ENCODE peak calls at places on chromosomes 16 and 17, in seven cellular contexts. One of them, this sample, is unnamed.

GRCh38 chr16:51651061-51651466 is 500.0 kb upstream of the SALL1 start:
- DNase-seq in GM23248: no peak
- DNase-seq in fibroblast of the aortic adventitia: peak
- DNase-seq in HEK293T: no peak
- DNase-seq in prostate gland: no peak
- DNase-seq in skeletal muscle cell: no peak
- DNase-seq in stimulated activated CD8-positive, alpha-beta memory T cell treated with anti-CD3 and anti-CD28 coated beads, Interleukin-7, amount 100 ng/mL, for 1 hour: no peak
- DNase-seq in this sample: no peak

GRCh38 chr17:75067856-75068255 is 19.9 kb upstream of the SLC16A5 start:
- DNase-seq in prostate gland: no peak
- DNase-seq in HEK293T: no peak
- DNase-seq in fibroblast of the aortic adventitia: no peak
- DNase-seq in GM23248: no peak
- DNase-seq in skeletal muscle cell: no peak
- DNase-seq in stimulated activated CD8-positive, alpha-beta memory T cell treated with anti-CD3 and anti-CD28 coated beads, Interleukin-7, amount 100 ng/mL, for 1 hour: no peak
- DNase-seq in this sample: no peak

GRCh38 chr17:3845361-3845753 is 689 bp downstream of the NCBP3 start:
- DNase-seq in HEK293T: no peak
- DNase-seq in fibroblast of the aortic adventitia: peak
- DNase-seq in skeletal muscle cell: no peak
- DNase-seq in GM23248: peak
- DNase-seq in stimulated activated CD8-positive, alpha-beta memory T cell treated with anti-CD3 and anti-CD28 coated beads, Interleukin-7, amount 100 ng/mL, for 1 hour: no peak
- DNase-seq in prostate gland: no peak
- DNase-seq in this sample: no peak

GRCh38 chr16:74035816-74036215 is 260.8 kb upstream of the PSMD7 start:
- DNase-seq in fibroblast of the aortic adventitia: no peak
- DNase-seq in stimulated activated CD8-positive, alpha-beta memory T cell treated with anti-CD3 and anti-CD28 coated beads, Interleukin-7, amount 100 ng/mL, for 1 hour: no peak
- DNase-seq in HEK293T: peak
- DNase-seq in skeletal muscle cell: no peak
- DNase-seq in prostate gland: no peak
- DNase-seq in GM23248: peak
- DNase-seq in this sample: no peak

GRCh38 chr17:562174-562573 is 152.5 kb downstream of the VPS53 start:
- DNase-seq in skeletal muscle cell: no peak
- DNase-seq in HEK293T: no peak
- DNase-seq in stimulated activated CD8-positive, alpha-beta memory T cell treated with anti-CD3 and anti-CD28 coated beads, Interleukin-7, amount 100 ng/mL, for 1 hour: no peak
- DNase-seq in prostate gland: no peak
- DNase-seq in GM23248: no peak
- DNase-seq in fibroblast of the aortic adventitia: no peak
- DNase-seq in this sample: no peak

GRCh38 chr17:63611354-63611753 is 10.7 kb downstream of the TACO1 start:
- DNase-seq in stimulated activated CD8-positive, alpha-beta memory T cell treated with anti-CD3 and anti-CD28 coated beads, Interleukin-7, amount 100 ng/mL, for 1 hour: no peak
- DNase-seq in HEK293T: no peak
- DNase-seq in fibroblast of the aortic adventitia: no peak
- DNase-seq in GM23248: no peak
- DNase-seq in prostate gland: no peak
- DNase-seq in skeletal muscle cell: no peak
- DNase-seq in this sample: no peak

GRCh38 chr16:13892301-13892700 is 27.7 kb upstream of the ERCC4 start:
- DNase-seq in stimulated activated CD8-positive, alpha-beta memory T cell treated with anti-CD3 and anti-CD28 coated beads, Interleukin-7, amount 100 ng/mL, for 1 hour: no peak
- DNase-seq in skeletal muscle cell: no peak
- DNase-seq in GM23248: no peak
- DNase-seq in HEK293T: no peak
- DNase-seq in prostate gland: no peak
- DNase-seq in fibroblast of the aortic adventitia: no peak
- DNase-seq in this sample: no peak

GRCh38 chr17:78269893-78270490 is 38.6 kb downstream of the TMEM235 start:
- DNase-seq in fibroblast of the aortic adventitia: no peak
- DNase-seq in skeletal muscle cell: no peak
- DNase-seq in GM23248: no peak
- DNase-seq in stimulated activated CD8-positive, alpha-beta memory T cell treated with anti-CD3 and anti-CD28 coated beads, Interleukin-7, amount 100 ng/mL, for 1 hour: no peak
- DNase-seq in HEK293T: no peak
- DNase-seq in prostate gland: no peak
- DNase-seq in this sample: no peak

GRCh38 chr17:77140878-77141767 is at the start of gene SEC14L1:
- DNase-seq in skeletal muscle cell: no peak
- DNase-seq in stimulated activated CD8-positive, alpha-beta memory T cell treated with anti-CD3 and anti-CD28 coated beads, Interleukin-7, amount 100 ng/mL, for 1 hour: no peak
- DNase-seq in GM23248: peak
- DNase-seq in fibroblast of the aortic adventitia: peak
- DNase-seq in HEK293T: peak
- DNase-seq in prostate gland: peak
- DNase-seq in this sample: no peak

GRCh38 chr17:8063761-8064589 is 23.5 kb downstream of the ALOX12B start:
- DNase-seq in GM23248: no peak
- DNase-seq in skeletal muscle cell: no peak
- DNase-seq in fibroblast of the aortic adventitia: no peak
- DNase-seq in prostate gland: no peak
- DNase-seq in HEK293T: no peak
- DNase-seq in stimulated activated CD8-positive, alpha-beta memory T cell treated with anti-CD3 and anti-CD28 coated beads, Interleukin-7, amount 100 ng/mL, for 1 hour: no peak
- DNase-seq in this sample: no peak

GRCh38 chr16:72098936-72099335 is 5.3 kb downstream of the DHX38 start:
- DNase-seq in stimulated activated CD8-positive, alpha-beta memory T cell treated with anti-CD3 and anti-CD28 coated beads, Interleukin-7, amount 100 ng/mL, for 1 hour: no peak
- DNase-seq in skeletal muscle cell: no peak
- DNase-seq in fibroblast of the aortic adventitia: no peak
- DNase-seq in prostate gland: no peak
- DNase-seq in GM23248: no peak
- DNase-seq in HEK293T: no peak
- DNase-seq in this sample: no peak

GRCh38 chr17:75827291-75828050 is 16.7 kb downstream of the UNC13D start:
- DNase-seq in skeletal muscle cell: no peak
- DNase-seq in stimulated activated CD8-positive, alpha-beta memory T cell treated with anti-CD3 and anti-CD28 coated beads, Interleukin-7, amount 100 ng/mL, for 1 hour: peak
- DNase-seq in HEK293T: peak
- DNase-seq in GM23248: peak
- DNase-seq in fibroblast of the aortic adventitia: peak
- DNase-seq in prostate gland: peak
- DNase-seq in this sample: no peak

GRCh38 chr17:309361-309888 is 43.2 kb downstream of the RPH3AL start:
- DNase-seq in GM23248: peak
- DNase-seq in skeletal muscle cell: no peak
- DNase-seq in stimulated activated CD8-positive, alpha-beta memory T cell treated with anti-CD3 and anti-CD28 coated beads, Interleukin-7, amount 100 ng/mL, for 1 hour: no peak
- DNase-seq in prostate gland: no peak
- DNase-seq in HEK293T: peak
- DNase-seq in fibroblast of the aortic adventitia: no peak
- DNase-seq in this sample: peak

GRCh38 chr17:19387921-19388521 is 1.0 kb upstream of the MFAP4 start:
- DNase-seq in HEK293T: no peak
- DNase-seq in prostate gland: no peak
- DNase-seq in fibroblast of the aortic adventitia: peak
- DNase-seq in stimulated activated CD8-positive, alpha-beta memory T cell treated with anti-CD3 and anti-CD28 coated beads, Interleukin-7, amount 100 ng/mL, for 1 hour: no peak
- DNase-seq in GM23248: peak
- DNase-seq in skeletal muscle cell: no peak
- DNase-seq in this sample: no peak

GRCh38 chr17:80101160-80101945 is at the start of gene GAA:
- DNase-seq in GM23248: peak
- DNase-seq in prostate gland: peak
- DNase-seq in stimulated activated CD8-positive, alpha-beta memory T cell treated with anti-CD3 and anti-CD28 coated beads, Interleukin-7, amount 100 ng/mL, for 1 hour: peak
- DNase-seq in HEK293T: peak
- DNase-seq in fibroblast of the aortic adventitia: peak
- DNase-seq in skeletal muscle cell: no peak
- DNase-seq in this sample: peak

GRCh38 chr16:5454349-5454748 is 356.8 kb upstream of the EEF2KMT start:
- DNase-seq in fibroblast of the aortic adventitia: no peak
- DNase-seq in prostate gland: no peak
- DNase-seq in stimulated activated CD8-positive, alpha-beta memory T cell treated with anti-CD3 and anti-CD28 coated beads, Interleukin-7, amount 100 ng/mL, for 1 hour: no peak
- DNase-seq in skeletal muscle cell: no peak
- DNase-seq in HEK293T: no peak
- DNase-seq in GM23248: no peak
- DNase-seq in this sample: no peak

GRCh38 chr17:42275527-42276358 is 448 bp downstream of the STAT5B start:
- DNase-seq in fibroblast of the aortic adventitia: no peak
- DNase-seq in stimulated activated CD8-positive, alpha-beta memory T cell treated with anti-CD3 and anti-CD28 coated beads, Interleukin-7, amount 100 ng/mL, for 1 hour: no peak
- DNase-seq in HEK293T: peak
- DNase-seq in GM23248: no peak
- DNase-seq in prostate gland: no peak
- DNase-seq in skeletal muscle cell: no peak
- DNase-seq in this sample: no peak